ENCODE peak calls at places on chromosomes 6 and 20, in eight cellular contexts. V is GM12878, U is SK-N-SH, R is HCT116, B is endothelial cell of umbilical vein, Y is H1, P is HepG2, N is K562. C is an unnamed sample.
A peak's percentile ranks its signal among the peaks of the same experiment; 100 is the strongest.

GRCh38 chr6:91653954-91654843 is 1067.3 kb upstream of the MAP3K7 start:
- DNase-seq in V (no peak), U (no peak), R (no peak), B (no peak), Y (no peak), P (no peak), N (no peak), C (no peak)

GRCh38 chr20:57389695-57390603 is 1.2 kb upstream of the RBM38 start:
- DNase-seq in V (no peak), U (no peak), R (no peak), B (peak; percentile 43), Y (peak; percentile 71), P (no peak), N (peak; percentile 72), C (no peak)

GRCh38 chr6:17851001-17851719 is 136.3 kb downstream of the KIF13A start:
- DNase-seq in V (no peak), U (no peak), R (no peak), B (peak; percentile 65), Y (no peak), P (no peak), N (no peak), C (no peak)

GRCh38 chr6:6686748-6687601 is 98.5 kb downstream of the LY86 start:
- DNase-seq in V (no peak), U (peak; percentile 89), R (peak; percentile 93), B (peak; percentile 96), Y (peak; percentile 97), P (peak; percentile 91), N (peak; percentile 100), C (no peak)

GRCh38 chr20:47464380-47465101 is 37.1 kb upstream of the NCOA3 start:
- DNase-seq in V (no peak), U (peak; percentile 22), R (peak; percentile 36), B (peak; percentile 94), Y (no peak), P (peak; percentile 100), N (no peak), C (peak; percentile 18)

GRCh38 chr20:63686492-63687321 is 9.7 kb upstream of the TNFRSF6B start:
- DNase-seq in V (no peak), U (no peak), R (peak; percentile 57), B (peak; percentile 92), Y (no peak), P (no peak), N (peak; percentile 48), C (no peak)

GRCh38 chr20:62365814-62366369 is 1.2 kb downstream of the LAMA5 start:
- DNase-seq in V (no peak), U (no peak), R (no peak), B (no peak), Y (no peak), P (no peak), N (peak; percentile 89), C (no peak)

GRCh38 chr20:38725959-38726848 is 1.9 kb downstream of the SLC32A1 start:
- DNase-seq in V (no peak), U (peak; percentile 91), R (no peak), B (peak; percentile 39), Y (peak; percentile 92), P (peak; percentile 75), N (peak; percentile 79), C (no peak)

GRCh38 chr6:147768969-147769368 is 260.5 kb downstream of the SAMD5 start:
- DNase-seq in V (no peak), U (no peak), R (no peak), B (no peak), Y (no peak), P (no peak), N (no peak), C (no peak)

GRCh38 chr6:142773859-142774258 is 171.1 kb downstream of the HIVEP2 start:
- DNase-seq in V (no peak), U (no peak), R (no peak), B (no peak), Y (no peak), P (no peak), N (no peak), C (no peak)

GRCh38 chr20:53752971-53753879 is 159.6 kb upstream of the ZNF217 start:
- DNase-seq in V (no peak), U (no peak), R (no peak), B (no peak), Y (no peak), P (no peak), N (peak; percentile 80), C (no peak)

GRCh38 chr20:59518881-59519706 is 85.2 kb upstream of the PHACTR3 start:
- DNase-seq in V (no peak), U (peak; percentile 73), R (peak; percentile 51), B (peak; percentile 46), Y (peak; percentile 62), P (peak; percentile 73), N (peak; percentile 65), C (no peak)

GRCh38 chr20:43364001-43364400 is 93.7 kb upstream of the SRSF6 start:
- DNase-seq in V (no peak), U (no peak), R (no peak), B (no peak), Y (no peak), P (no peak), N (no peak), C (no peak)

GRCh38 chr6:97497713-97498331 is 214.8 kb upstream of the MMS22L start:
- DNase-seq in V (peak; percentile 12), U (peak; percentile 30), R (peak; percentile 49), B (peak; percentile 63), Y (peak; percentile 73), P (peak; percentile 59), N (peak; percentile 8), C (peak; percentile 72)

GRCh38 chr6:157981132-157981394 is 600 bp upstream of the SYNJ2 start:
- DNase-seq in V (no peak), U (no peak), R (no peak), B (no peak), Y (no peak), P (no peak), N (peak; percentile 57), C (no peak)

GRCh38 chr6:149438855-149439254 is 38.8 kb downstream of the SUMO4 start:
- DNase-seq in V (no peak), U (no peak), R (no peak), B (no peak), Y (no peak), P (no peak), N (no peak), C (no peak)

GRCh38 chr6:21771626-21772320 is 178.2 kb downstream of the SOX4 start:
- DNase-seq in V (no peak), U (no peak), R (no peak), B (peak; percentile 85), Y (no peak), P (no peak), N (no peak), C (no peak)

GRCh38 chr6:52995913-52996685 is 1.0 kb upstream of the GSTA4 start:
- DNase-seq in V (peak; percentile 51), U (peak; percentile 20), R (peak; percentile 76), B (peak; percentile 69), Y (peak; percentile 60), P (peak; percentile 76), N (no peak), C (peak; percentile 57)

GRCh38 chr6:134035823-134036296 is 16.6 kb downstream of the SLC2A12 start:
- DNase-seq in V (peak; percentile 12), U (no peak), R (peak; percentile 88), B (peak; percentile 19), Y (no peak), P (peak; percentile 64), N (no peak), C (no peak)

DNA sequence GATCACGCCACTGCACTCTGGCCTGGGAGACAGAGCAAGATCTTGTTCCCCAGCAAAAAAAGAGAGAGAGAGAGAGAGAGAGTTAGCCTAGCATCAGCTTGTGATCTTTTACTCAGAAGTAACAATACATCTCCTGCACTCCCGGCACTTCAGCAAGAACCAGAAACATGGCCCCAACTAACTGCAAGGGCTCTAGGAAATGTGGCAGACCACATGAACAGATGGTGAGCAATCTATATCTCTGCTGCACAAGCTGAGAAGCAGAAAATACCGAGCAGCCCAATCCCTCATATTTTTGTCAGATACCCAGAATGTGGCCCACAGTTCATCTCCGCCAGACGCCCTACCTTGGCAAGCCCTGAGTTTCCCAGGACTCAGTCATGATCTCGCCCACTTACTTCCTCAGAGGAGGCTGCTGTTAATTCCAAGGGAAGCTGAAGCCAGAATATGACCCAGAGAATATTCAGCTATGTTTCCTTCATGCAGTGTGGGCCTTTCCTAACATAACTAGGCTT is 63.1 kb upstream of the PHACTR1 start:
- DNase-seq in V (no peak), U (no peak), R (no peak), B (no peak), Y (no peak), P (no peak), N (no peak), C (no peak)
- H3K9ac ChIP-seq in V (no peak overlapping the region), U (no peak overlapping the region), R (no peak overlapping the region), B (no peak overlapping the region), Y (no peak overlapping the region), P (no peak overlapping the region), N (no peak overlapping the region), C (no peak overlapping the region)

DNA sequence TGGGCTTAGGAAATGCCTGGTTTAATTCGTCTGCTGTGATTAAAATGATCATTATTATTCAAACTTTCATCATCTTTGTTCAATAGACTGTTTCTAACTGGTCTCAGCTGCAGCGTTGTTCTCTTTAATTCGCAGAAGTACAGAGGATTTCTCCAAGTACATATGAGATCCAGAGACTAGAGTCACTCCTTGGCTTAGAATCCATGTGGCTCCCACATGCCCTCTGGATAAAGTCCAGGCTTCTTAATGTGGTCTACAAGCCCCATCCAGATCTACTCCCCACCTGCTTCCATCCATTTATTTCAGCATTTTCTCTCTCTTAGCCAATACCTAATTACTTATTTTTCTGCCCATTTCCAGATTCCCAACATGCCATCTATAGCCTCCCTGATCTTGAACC is 1.1 kb upstream of the ZBTB24 start:
- DNase-seq in V (no peak), U (no peak), R (no peak), B (peak; percentile 6), Y (no peak), P (no peak), N (no peak), C (no peak)
- H3K4me3 ChIP-seq in V (no peak overlapping the region), U (no peak overlapping the region), R (peak overlapping the region; percentile 48), B (no peak overlapping the region), Y (peak overlapping the region; percentile 37), P (no peak overlapping the region), N (no peak overlapping the region), C (peak overlapping the region; percentile 79)

GRCh38 chr6:30102701-30103629 is 9.9 kb downstream of the TRIM31 start:
- DNase-seq in V (peak; percentile 24), U (peak; percentile 84), R (peak; percentile 74), B (peak; percentile 82), Y (peak; percentile 88), P (peak; percentile 90), N (peak; percentile 89), C (peak; percentile 73)
- TF ChIP-seq POLR2AphosphoS5 in V (no peak), U (no peak), R (peak; percentile 45), B (no peak), Y (no peak), P (peak; percentile 74), N (no peak), C (no peak)

DNA sequence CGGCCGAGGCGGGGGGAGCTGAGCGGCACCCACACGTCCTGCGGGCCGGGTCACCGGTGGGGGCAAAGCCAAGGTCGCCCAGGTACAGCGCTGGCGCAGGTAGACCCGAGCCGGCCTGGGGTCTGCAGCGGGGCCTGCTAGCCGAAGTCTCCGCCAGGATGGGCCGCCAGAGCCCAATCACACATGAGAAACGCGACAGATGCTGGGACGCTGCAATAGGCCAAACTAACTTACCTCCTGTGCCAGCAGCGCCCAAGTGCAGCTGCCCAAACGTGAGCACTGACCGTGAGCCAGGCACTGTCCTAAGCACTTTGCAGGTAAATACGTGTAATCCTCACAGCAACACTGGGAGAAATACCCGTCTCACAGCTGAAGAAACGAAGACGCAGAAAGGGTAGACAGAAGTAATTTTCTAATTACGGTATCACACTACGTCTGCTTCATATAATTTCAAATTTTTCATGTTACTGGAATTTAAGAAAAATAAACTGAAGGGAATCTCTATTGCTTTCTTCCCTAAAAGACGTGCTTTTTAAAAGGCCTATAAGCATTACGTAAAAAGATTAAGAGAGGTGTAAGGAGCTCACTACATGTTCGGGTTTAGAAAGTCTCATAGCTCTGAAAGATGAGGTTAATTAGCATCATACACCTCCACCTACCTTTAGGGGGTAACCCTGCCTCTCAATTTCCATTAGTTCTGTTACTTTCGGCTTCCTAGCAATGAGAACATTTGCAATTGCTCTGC is 614 bp upstream of the PLAGL1 start:
- DNase-seq in V (no peak), U (no peak), R (no peak), B (no peak), Y (no peak), P (no peak), N (no peak), C (no peak)
- H3K9ac ChIP-seq in V (peak overlapping the region; percentile 13), U (no peak overlapping the region), R (peak overlapping the region; percentile 84), B (no peak overlapping the region), Y (no peak overlapping the region), P (peak overlapping the region; percentile 49), N (no peak overlapping the region), C (no peak overlapping the region)